ENCODE peak calls at places on chromosomes 16 and 17, in five cellular contexts. One of them, this sample, is unnamed.

GRCh38 chr16:2598133-2598641 is 60.4 kb downstream of the PDPK1 start:
- DNase-seq in mesenchymal stem cell: no peak
- DNase-seq in PC-9: no peak
- DNase-seq in DND-41: no peak
- DNase-seq in neural progenitor cell: no peak
- DNase-seq in this sample: no peak

GRCh38 chr16:81611721-81612120 is 167.1 kb downstream of the CMIP start:
- DNase-seq in PC-9: no peak
- DNase-seq in neural progenitor cell: no peak
- DNase-seq in DND-41: no peak
- DNase-seq in mesenchymal stem cell: no peak
- DNase-seq in this sample: no peak

GRCh38 chr16:55706739-55707487 is 51.1 kb downstream of the SLC6A2 start:
- DNase-seq in DND-41: no peak
- DNase-seq in mesenchymal stem cell: no peak
- DNase-seq in PC-9: no peak
- DNase-seq in neural progenitor cell: no peak
- DNase-seq in this sample: no peak

GRCh38 chr16:8403978-8404738 is 186.2 kb downstream of the TMEM114 start:
- DNase-seq in neural progenitor cell: no peak
- DNase-seq in DND-41: no peak
- DNase-seq in mesenchymal stem cell: no peak
- DNase-seq in PC-9: no peak
- DNase-seq in this sample: no peak

GRCh38 chr16:85354623-85355514 is 242.6 kb upstream of the CIBAR2 start:
- DNase-seq in PC-9: peak
- DNase-seq in neural progenitor cell: no peak
- DNase-seq in mesenchymal stem cell: peak
- DNase-seq in DND-41: no peak
- DNase-seq in this sample: no peak

GRCh38 chr16:3822366-3823045 is 58.0 kb downstream of the CREBBP start:
- DNase-seq in PC-9: no peak
- DNase-seq in neural progenitor cell: no peak
- DNase-seq in mesenchymal stem cell: no peak
- DNase-seq in DND-41: no peak
- DNase-seq in this sample: no peak

GRCh38 chr16:48542020-48542473 is 67.9 kb downstream of the N4BP1 start:
- DNase-seq in neural progenitor cell: peak
- DNase-seq in PC-9: peak
- DNase-seq in DND-41: peak
- DNase-seq in mesenchymal stem cell: peak
- DNase-seq in this sample: no peak

GRCh38 chr17:41548844-41549595 is 20.9 kb upstream of the KRT19 start:
- DNase-seq in mesenchymal stem cell: peak
- DNase-seq in PC-9: peak
- DNase-seq in DND-41: peak
- DNase-seq in neural progenitor cell: peak
- DNase-seq in this sample: no peak

GRCh38 chr17:73657473-73658116 is 13.3 kb upstream of the SDK2 start:
- DNase-seq in PC-9: peak
- DNase-seq in neural progenitor cell: peak
- DNase-seq in mesenchymal stem cell: peak
- DNase-seq in DND-41: no peak
- DNase-seq in this sample: no peak

GRCh38 chr16:13767215-13767614 is 152.7 kb upstream of the ERCC4 start:
- DNase-seq in mesenchymal stem cell: no peak
- DNase-seq in PC-9: peak
- DNase-seq in neural progenitor cell: peak
- DNase-seq in DND-41: no peak
- DNase-seq in this sample: no peak

GRCh38 chr17:68511671-68512246 is 471 bp upstream of the PRKAR1A start:
- DNase-seq in PC-9: peak
- DNase-seq in mesenchymal stem cell: peak
- DNase-seq in neural progenitor cell: peak
- DNase-seq in DND-41: peak
- DNase-seq in this sample: no peak

GRCh38 chr16:69419956-69420355 is 4.5 kb upstream of the CYB5B start:
- DNase-seq in neural progenitor cell: no peak
- DNase-seq in mesenchymal stem cell: no peak
- DNase-seq in DND-41: no peak
- DNase-seq in PC-9: no peak
- DNase-seq in this sample: no peak

GRCh38 chr16:2148714-2149629 is 547 bp downstream of the RAB26 start:
- DNase-seq in DND-41: no peak
- DNase-seq in PC-9: peak
- DNase-seq in neural progenitor cell: peak
- DNase-seq in mesenchymal stem cell: no peak
- DNase-seq in this sample: no peak

GRCh38 chr17:60743282-60743681 is 65.6 kb downstream of the BCAS3 start:
- DNase-seq in neural progenitor cell: no peak
- DNase-seq in mesenchymal stem cell: no peak
- DNase-seq in DND-41: no peak
- DNase-seq in PC-9: no peak
- DNase-seq in this sample: no peak

GRCh38 chr17:60747069-60747808 is 69.6 kb downstream of the BCAS3 start:
- DNase-seq in PC-9: no peak
- DNase-seq in DND-41: no peak
- DNase-seq in neural progenitor cell: peak
- DNase-seq in mesenchymal stem cell: no peak
- DNase-seq in this sample: no peak

GRCh38 chr17:60743812-60744211 is 66.2 kb downstream of the BCAS3 start:
- DNase-seq in PC-9: peak
- DNase-seq in DND-41: no peak
- DNase-seq in mesenchymal stem cell: no peak
- DNase-seq in neural progenitor cell: no peak
- DNase-seq in this sample: peak

GRCh38 chr17:60745544-60745943 is 67.9 kb downstream of the BCAS3 start:
- DNase-seq in neural progenitor cell: no peak
- DNase-seq in DND-41: no peak
- DNase-seq in mesenchymal stem cell: no peak
- DNase-seq in PC-9: no peak
- DNase-seq in this sample: no peak

DNA sequence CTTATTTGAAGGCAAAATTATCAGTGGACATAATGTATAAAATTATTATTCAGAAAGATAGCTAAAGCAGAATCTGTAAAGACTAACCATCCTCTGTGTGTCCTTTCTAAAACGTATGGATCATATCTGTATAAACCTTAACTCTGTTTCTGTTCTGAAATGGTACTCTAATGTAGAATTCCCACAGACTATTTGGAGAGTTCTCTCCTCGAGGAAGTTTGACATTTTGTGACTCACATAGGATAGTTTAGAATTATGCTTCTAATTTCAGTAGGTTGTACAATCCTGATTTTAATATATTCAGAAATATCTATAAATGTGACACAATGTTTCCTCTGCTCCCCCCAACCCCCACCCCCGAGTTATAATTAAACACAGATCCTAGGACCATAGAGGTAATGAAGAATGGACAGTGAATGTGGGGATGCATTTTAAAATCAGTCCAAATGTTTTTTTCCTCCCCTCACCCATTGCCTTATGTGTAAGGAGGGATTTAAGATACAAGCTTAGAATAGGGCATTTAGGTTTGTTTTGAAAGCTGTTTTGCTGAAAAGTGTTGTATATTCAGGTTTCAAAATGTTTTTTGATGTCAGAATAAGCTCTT is 66.8 kb downstream of the BCAS3 start:
- DNase-seq in mesenchymal stem cell: no peak
- DNase-seq in neural progenitor cell: no peak
- DNase-seq in DND-41: no peak
- DNase-seq in PC-9: no peak
- DNase-seq in this sample: no peak
- H3K4me2 ChIP-seq in mesenchymal stem cell: no peak
- H3K4me2 ChIP-seq in neural progenitor cell: peak
- H3K4me2 ChIP-seq in DND-41: no peak
- H3K4me2 ChIP-seq in PC-9: peak
- H3K4me2 ChIP-seq in this sample: peak

DNA sequence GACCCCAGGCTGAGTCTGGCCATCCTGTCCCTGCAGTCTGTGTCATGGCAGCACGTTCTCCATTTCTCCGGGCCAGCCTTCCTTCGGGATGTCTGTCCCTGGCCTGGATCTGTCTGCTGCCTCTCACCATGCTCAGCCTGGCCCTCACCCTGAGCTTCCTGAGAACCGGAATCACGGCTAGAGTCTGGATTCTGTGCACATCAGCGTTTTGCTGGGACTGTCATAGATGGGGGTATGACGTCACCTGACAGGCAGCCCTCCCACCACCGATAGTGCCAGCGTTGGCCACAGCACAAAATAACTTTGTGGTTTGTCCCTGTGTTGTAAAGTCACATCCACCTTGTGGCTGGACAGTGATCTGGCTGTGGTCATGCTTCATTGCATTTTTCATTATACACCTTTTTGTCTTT is 59.2 kb downstream of the B9D1 start:
- DNase-seq in mesenchymal stem cell: no peak
- DNase-seq in neural progenitor cell: no peak
- DNase-seq in DND-41: no peak
- DNase-seq in PC-9: no peak
- DNase-seq in this sample: no peak
- H3K4me2 ChIP-seq in mesenchymal stem cell: no peak
- H3K4me2 ChIP-seq in neural progenitor cell: no peak
- H3K4me2 ChIP-seq in DND-41: no peak
- H3K4me2 ChIP-seq in PC-9: no peak
- H3K4me2 ChIP-seq in this sample: no peak

GRCh38 chr17:39923836-39924690 is 3.3 kb downstream of the ORMDL3 start:
- DNase-seq in neural progenitor cell: peak
- DNase-seq in DND-41: no peak
- DNase-seq in PC-9: no peak
- DNase-seq in mesenchymal stem cell: peak
- DNase-seq in this sample: no peak
- H3K4me2 ChIP-seq in neural progenitor cell: peak
- H3K4me2 ChIP-seq in DND-41: no peak
- H3K4me2 ChIP-seq in PC-9: no peak
- H3K4me2 ChIP-seq in mesenchymal stem cell: no peak
- H3K4me2 ChIP-seq in this sample: no peak

GRCh38 chr17:28885951-28886350 is 11.6 kb downstream of the FLOT2 start:
- DNase-seq in neural progenitor cell: no peak
- DNase-seq in mesenchymal stem cell: no peak
- DNase-seq in DND-41: no peak
- DNase-seq in PC-9: no peak
- DNase-seq in this sample: no peak

GRCh38 chr17:28889996-28890395 is 7.5 kb downstream of the FLOT2 start:
- DNase-seq in neural progenitor cell: no peak
- DNase-seq in mesenchymal stem cell: no peak
- DNase-seq in PC-9: no peak
- DNase-seq in DND-41: no peak
- DNase-seq in this sample: no peak

GRCh38 chr17:28885363-28885762 is 12.2 kb downstream of the FLOT2 start:
- DNase-seq in neural progenitor cell: no peak
- DNase-seq in DND-41: no peak
- DNase-seq in PC-9: no peak
- DNase-seq in mesenchymal stem cell: no peak
- DNase-seq in this sample: no peak

GRCh38 chr17:28888832-28889231 is 8.7 kb downstream of the FLOT2 start:
- DNase-seq in DND-41: no peak
- DNase-seq in neural progenitor cell: no peak
- DNase-seq in mesenchymal stem cell: no peak
- DNase-seq in PC-9: no peak
- DNase-seq in this sample: no peak

GRCh38 chr17:28887871-28888471 is 9.6 kb downstream of the FLOT2 start:
- DNase-seq in PC-9: no peak
- DNase-seq in neural progenitor cell: no peak
- DNase-seq in mesenchymal stem cell: no peak
- DNase-seq in DND-41: no peak
- DNase-seq in this sample: no peak
- H3K4me2 ChIP-seq in PC-9: no peak
- H3K4me2 ChIP-seq in neural progenitor cell: no peak
- H3K4me2 ChIP-seq in mesenchymal stem cell: no peak
- H3K4me2 ChIP-seq in DND-41: no peak
- H3K4me2 ChIP-seq in this sample: no peak

DNA sequence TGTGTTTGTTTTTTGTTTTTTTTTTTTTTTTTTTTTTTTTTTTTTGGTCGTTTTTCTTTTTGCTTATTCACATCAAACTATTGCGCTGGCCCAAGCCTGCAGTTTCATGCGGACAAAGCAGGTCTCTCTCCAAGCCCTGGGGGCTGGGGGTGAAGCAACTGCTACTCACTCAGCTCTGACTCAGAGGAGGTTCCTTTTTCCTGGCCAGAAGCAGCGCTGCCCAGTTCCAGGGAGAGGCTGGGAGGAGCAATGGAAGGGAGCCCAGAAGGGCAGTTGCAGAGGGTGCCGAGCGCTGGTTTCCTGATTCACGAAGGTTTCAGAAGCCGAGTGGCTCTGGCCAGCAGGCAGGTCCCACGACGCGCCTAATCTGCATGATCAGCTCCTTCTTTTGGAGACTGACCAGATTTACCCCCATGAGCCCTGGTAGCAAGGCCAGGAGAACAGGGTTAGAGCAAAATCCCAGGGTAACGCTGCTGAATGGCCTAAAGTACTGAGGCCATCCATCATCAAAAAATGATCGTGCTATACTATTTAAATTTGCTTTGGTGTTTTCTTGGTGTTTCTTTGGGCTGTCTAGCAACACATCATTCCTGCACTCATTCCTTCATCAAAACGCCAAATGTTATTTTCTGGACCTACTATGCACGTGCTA is 144.7 kb upstream of the SOX9 start:
- DNase-seq in neural progenitor cell: peak
- DNase-seq in mesenchymal stem cell: peak
- DNase-seq in PC-9: peak
- DNase-seq in DND-41: no peak
- DNase-seq in this sample: peak
- H3K4me2 ChIP-seq in neural progenitor cell: no peak
- H3K4me2 ChIP-seq in mesenchymal stem cell: no peak
- H3K4me2 ChIP-seq in PC-9: peak
- H3K4me2 ChIP-seq in DND-41: no peak
- H3K4me2 ChIP-seq in this sample: peak

DNA sequence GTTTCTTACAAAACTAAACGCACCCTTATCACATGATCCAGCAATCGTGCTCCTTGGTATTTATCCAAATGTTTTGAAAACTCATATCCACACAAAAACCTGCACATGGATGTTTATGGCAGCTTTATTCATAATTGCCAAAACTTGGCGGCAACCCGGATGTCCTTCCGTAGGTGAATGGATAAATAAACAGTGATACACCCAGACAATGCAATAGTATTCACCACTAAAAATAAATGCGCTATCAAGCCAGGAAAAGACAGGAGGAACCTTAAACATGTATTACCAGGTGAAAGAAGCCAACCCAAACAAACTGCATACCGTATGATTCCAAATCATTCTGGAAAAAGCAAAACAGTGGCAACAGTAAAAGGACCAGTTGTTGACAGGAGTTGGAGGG is 10.0 kb downstream of the SPATA32 start:
- DNase-seq in PC-9: no peak
- DNase-seq in DND-41: no peak
- DNase-seq in neural progenitor cell: no peak
- DNase-seq in mesenchymal stem cell: no peak
- DNase-seq in this sample: no peak
- H3K4me2 ChIP-seq in PC-9: no peak
- H3K4me2 ChIP-seq in DND-41: no peak
- H3K4me2 ChIP-seq in neural progenitor cell: no peak
- H3K4me2 ChIP-seq in mesenchymal stem cell: no peak
- H3K4me2 ChIP-seq in this sample: no peak